ENCODE peak calls at places on chromosome 13, in eight cellular contexts. A is astrocyte of the spinal cord, F is HFF-Myc, Z is mucosa of descending colon, M is progenitor cell of endocrine pancreas, D is body of pancreas, O is left ventricle myocardium inferior, Q is choroid plexus epithelial cell. E is an unnamed sample.

GRCh38 chr13:25352230-25352629 is 19.5 kb upstream of the ATP8A2 start:
- DNase-seq in A (no peak), F (no peak), Z (no peak), M (no peak), D (no peak), O (no peak), Q (no peak), E (no peak)

GRCh38 chr13:77022341-77022740 is 4.6 kb downstream of the FBXL3 start:
- DNase-seq in A (peak), F (no peak), Z (no peak), M (no peak), D (no peak), O (no peak), Q (peak), E (no peak)

GRCh38 chr13:38783992-38784875 is 97.4 kb downstream of the FREM2 start:
- DNase-seq in A (no peak), F (no peak), Z (no peak), M (no peak), D (peak), O (no peak), Q (no peak), E (no peak)

GRCh38 chr13:51357928-51358595 is 18.6 kb downstream of the SERPINE3 start:
- DNase-seq in A (no peak), F (no peak), Z (no peak), M (no peak), D (no peak), O (no peak), Q (no peak), E (no peak)

GRCh38 chr13:40764587-40765403 is 6.2 kb downstream of the MRPS31 start:
- DNase-seq in A (peak), F (no peak), Z (no peak), M (no peak), D (peak), O (no peak), Q (peak), E (no peak)

GRCh38 chr13:66348745-66349720 is 881.1 kb downstream of the PCDH9 start:
- DNase-seq in A (no peak), F (no peak), Z (no peak), M (no peak), D (peak), O (peak), Q (peak), E (no peak)

GRCh38 chr13:57865600-57866294 is 234.2 kb downstream of the PCDH17 start:
- DNase-seq in A (no peak), F (no peak), Z (no peak), M (no peak), D (no peak), O (no peak), Q (no peak), E (no peak)

GRCh38 chr13:98813993-98814392 is 61.5 kb upstream of the SLC15A1 start:
- DNase-seq in A (no peak), F (no peak), Z (no peak), M (no peak), D (no peak), O (no peak), Q (no peak), E (no peak)

GRCh38 chr13:68078874-68079273 is 848.7 kb upstream of the PCDH9 start:
- DNase-seq in A (no peak), F (no peak), Z (no peak), M (no peak), D (no peak), O (no peak), Q (no peak), E (no peak)

GRCh38 chr13:51674276-51674675 is 90.0 kb downstream of the WDFY2 start:
- DNase-seq in A (no peak), F (no peak), Z (no peak), M (peak), D (peak), O (no peak), Q (no peak), E (no peak)

GRCh38 chr13:48199404-48199991 is 33.5 kb upstream of the ITM2B start:
- DNase-seq in A (no peak), F (no peak), Z (no peak), M (no peak), D (no peak), O (no peak), Q (no peak), E (no peak)

GRCh38 chr13:33110713-33111413 is 94.6 kb downstream of the KL start:
- DNase-seq in A (peak), F (no peak), Z (no peak), M (no peak), D (no peak), O (peak), Q (peak), E (no peak)

GRCh38 chr13:79525458-79525857 is 44.5 kb downstream of the NDFIP2 start:
- DNase-seq in A (no peak), F (no peak), Z (no peak), M (no peak), D (no peak), O (no peak), Q (no peak), E (no peak)

GRCh38 chr13:98299954-98300350 is 122.9 kb upstream of the RNF113B start:
- DNase-seq in A (no peak), F (no peak), Z (no peak), M (no peak), D (no peak), O (no peak), Q (no peak), E (no peak)

GRCh38 chr13:27280009-27280646 is 9.5 kb downstream of the RASL11A start:
- DNase-seq in A (peak), F (no peak), Z (no peak), M (no peak), D (no peak), O (no peak), Q (peak), E (no peak)

GRCh38 chr13:41159174-41159573 is 26.6 kb upstream of the KBTBD6 start:
- DNase-seq in A (no peak), F (no peak), Z (no peak), M (no peak), D (no peak), O (no peak), Q (no peak), E (no peak)

GRCh38 chr13:54599413-54599812 is 1570.8 kb downstream of the OLFM4 start:
- DNase-seq in A (no peak), F (no peak), Z (no peak), M (no peak), D (no peak), O (no peak), Q (no peak), E (no peak)

GRCh38 chr13:80753951-80754350 is 413.0 kb upstream of the SPRY2 start:
- DNase-seq in A (no peak), F (no peak), Z (no peak), M (no peak), D (no peak), O (no peak), Q (peak), E (no peak)

GRCh38 chr13:50529154-50529882 is 314.2 kb downstream of the DLEU7 start:
- DNase-seq in A (peak), F (no peak), Z (peak), M (no peak), D (peak), O (peak), Q (peak), E (no peak)

GRCh38 chr13:105389373-105389772 is 1146.1 kb downstream of the EFNB2 start:
- DNase-seq in A (no peak), F (no peak), Z (no peak), M (no peak), D (no peak), O (no peak), Q (no peak), E (no peak)

GRCh38 chr13:95573226-95573625 is 20.7 kb downstream of the CLDN10 start:
- DNase-seq in A (peak), F (no peak), Z (no peak), M (no peak), D (no peak), O (no peak), Q (peak), E (no peak)

GRCh38 chr13:42048625-42049453 is at the start of gene DGKH:
- DNase-seq in A (peak), F (no peak), Z (peak), M (peak), D (peak), O (peak), Q (peak), E (peak)

GRCh38 chr13:102877285-102877684 is 31.5 kb downstream of the ERCC5 start:
- DNase-seq in A (peak), F (no peak), Z (no peak), M (no peak), D (no peak), O (no peak), Q (peak), E (no peak)

GRCh38 chr13:34356686-34357434 is 538.9 kb downstream of the RFC3 start:
- DNase-seq in A (no peak), F (no peak), Z (no peak), M (no peak), D (no peak), O (no peak), Q (no peak), E (no peak)

GRCh38 chr13:76683854-76684253 is 202.4 kb downstream of the KCTD12 start:
- DNase-seq in A (peak), F (no peak), Z (no peak), M (no peak), D (no peak), O (no peak), Q (peak), E (no peak)

GRCh38 chr13:98083507-98083906 is 59.4 kb upstream of the FARP1 start:
- DNase-seq in A (peak), F (peak), Z (no peak), M (no peak), D (no peak), O (no peak), Q (peak), E (no peak)

GRCh38 chr13:44007451-44007850 is 127.7 kb downstream of the LACC1 start:
- DNase-seq in A (no peak), F (no peak), Z (no peak), M (no peak), D (no peak), O (no peak), Q (no peak), E (no peak)

GRCh38 chr13:93227280-93227905 is 786 bp downstream of the GPC6 start:
- DNase-seq in A (peak), F (no peak), Z (no peak), M (peak), D (no peak), O (no peak), Q (peak), E (peak)

GRCh38 chr13:32650705-32651311 is 64.6 kb downstream of the PDS5B start:
- DNase-seq in A (peak), F (peak), Z (no peak), M (no peak), D (peak), O (no peak), Q (peak), E (no peak)

GRCh38 chr13:92297971-92298942 is 899.8 kb downstream of the GPC5 start:
- DNase-seq in A (no peak), F (no peak), Z (no peak), M (no peak), D (no peak), O (no peak), Q (no peak), E (no peak)

GRCh38 chr13:73303858-73304257 is 245.1 kb downstream of the KLF5 start:
- DNase-seq in A (peak), F (no peak), Z (no peak), M (no peak), D (no peak), O (no peak), Q (peak), E (no peak)

GRCh38 chr13:65064967-65065366 is 2165.2 kb downstream of the PCDH9 start:
- DNase-seq in A (no peak), F (no peak), Z (no peak), M (no peak), D (no peak), O (no peak), Q (no peak), E (no peak)

GRCh38 chr13:50326746-50327145 is 311.5 kb downstream of the KCNRG start:
- DNase-seq in A (peak), F (no peak), Z (no peak), M (no peak), D (no peak), O (no peak), Q (no peak), E (no peak)

GRCh38 chr13:51825681-51826254 is 19.2 kb downstream of the TMEM272 start:
- DNase-seq in A (no peak), F (no peak), Z (no peak), M (no peak), D (no peak), O (no peak), Q (no peak), E (no peak)

GRCh38 chr13:111604087-111604486 is 283.6 kb downstream of the TEX29 start:
- DNase-seq in A (no peak), F (no peak), Z (no peak), M (no peak), D (no peak), O (no peak), Q (no peak), E (no peak)
- TF ChIP-seq CTCF in A (no peak), F (no peak), Z (no peak), M (no peak), D (no peak), O (no peak), Q (no peak), E (peak)

DNA sequence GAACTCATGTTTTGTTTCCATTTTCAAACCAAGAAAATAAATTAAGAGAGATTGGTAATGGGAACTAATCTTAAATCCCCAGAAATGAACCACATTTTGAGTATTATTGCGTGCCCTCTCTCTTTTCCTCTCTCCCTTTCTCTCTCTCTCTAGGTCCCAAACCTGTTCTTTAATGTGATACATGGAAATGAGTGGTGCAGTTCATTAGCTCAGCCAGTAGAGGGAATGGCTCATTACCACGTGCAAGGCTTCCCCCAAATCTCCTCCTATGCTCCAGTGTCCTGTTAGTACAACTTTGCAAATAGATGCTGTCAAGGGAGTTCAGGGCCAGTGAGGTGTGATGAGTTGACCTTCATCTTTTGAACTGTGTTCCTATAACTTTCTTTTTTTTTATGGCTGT is 178.4 kb downstream of the FGF9 start:
- DNase-seq in A (no peak), F (no peak), Z (no peak), M (no peak), D (peak), O (no peak), Q (peak), E (no peak)
- TF ChIP-seq CTCF in A (no peak), F (no peak), Z (no peak), M (peak), D (peak), O (peak), Q (peak), E (peak)

GRCh38 chr13:100875392-100876043 is 200.9 kb upstream of the TMTC4 start:
- DNase-seq in A (peak), F (peak), Z (no peak), M (no peak), D (no peak), O (no peak), Q (peak), E (no peak)
- TF ChIP-seq CTCF in A (no peak), F (no peak), Z (no peak), M (no peak), D (no peak), O (no peak), Q (no peak), E (no peak)

DNA sequence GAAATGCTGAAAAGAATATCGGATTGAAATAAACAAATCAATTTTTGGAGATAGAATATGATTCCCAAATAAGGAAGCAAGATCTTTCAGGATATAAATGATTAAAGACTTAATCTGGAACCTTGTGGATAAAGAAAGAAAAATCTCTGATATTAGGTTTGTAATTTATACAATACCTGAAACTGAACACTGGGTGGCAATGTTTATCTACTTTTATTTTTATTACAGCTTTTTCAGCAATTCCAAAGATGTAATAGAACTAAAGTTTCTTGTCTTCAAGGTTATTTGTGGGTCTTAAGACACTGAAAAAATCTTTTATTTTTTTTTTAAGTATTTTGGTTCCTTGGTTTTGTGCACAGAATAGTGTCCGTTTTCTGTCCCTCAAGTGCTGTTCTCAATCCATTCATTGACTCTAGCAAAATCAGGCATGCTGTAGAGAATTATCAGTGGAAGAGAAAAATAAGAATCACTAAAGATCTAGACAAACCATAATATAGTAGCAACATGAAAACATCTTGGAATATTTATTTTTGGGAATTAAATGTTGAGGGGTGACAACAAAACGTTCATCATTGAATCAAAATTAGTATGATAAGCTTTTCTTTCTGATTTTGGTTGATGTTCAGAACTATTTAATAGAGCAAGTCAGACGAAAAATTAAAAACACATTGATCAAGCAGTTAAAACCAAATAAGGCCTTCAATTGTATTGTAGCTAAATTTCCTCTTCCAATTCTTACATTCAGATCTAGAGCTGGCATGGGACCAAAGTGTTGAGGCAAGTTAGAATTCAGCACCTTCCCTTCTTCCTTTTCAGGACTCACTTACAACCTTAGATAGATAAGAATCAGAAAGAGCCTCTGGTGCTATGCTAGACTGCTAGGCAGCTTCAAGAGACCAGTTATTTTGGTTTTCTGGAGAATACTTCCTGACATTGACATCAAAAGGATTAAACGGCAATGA is 704.4 kb upstream of the PCDH20 start:
- DNase-seq in A (peak), F (no peak), Z (no peak), M (no peak), D (no peak), O (no peak), Q (peak), E (no peak)
- TF ChIP-seq CTCF in A (peak), F (no peak), Z (no peak), M (peak), D (peak), O (peak), Q (peak), E (peak)

GRCh38 chr13:109427695-109428094 is 358.7 kb downstream of the IRS2 start:
- DNase-seq in A (no peak), F (no peak), Z (no peak), M (no peak), D (no peak), O (no peak), Q (no peak), E (no peak)
- TF ChIP-seq CTCF in A (no peak), F (no peak), Z (no peak), M (peak), D (no peak), O (no peak), Q (no peak), E (no peak)

GRCh38 chr13:23510979-23511735 is 59.1 kb upstream of the TNFRSF19 start:
- DNase-seq in A (peak), F (no peak), Z (no peak), M (no peak), D (no peak), O (no peak), Q (peak), E (no peak)
- TF ChIP-seq CTCF in A (peak), F (peak), Z (no peak), M (peak), D (peak), O (peak), Q (peak), E (peak)

GRCh38 chr13:108223850-108224503 is 5.8 kb downstream of the ABHD13 start:
- DNase-seq in A (no peak), F (no peak), Z (no peak), M (no peak), D (no peak), O (no peak), Q (no peak), E (no peak)
- TF ChIP-seq CTCF in A (no peak), F (no peak), Z (no peak), M (no peak), D (no peak), O (no peak), Q (no peak), E (no peak)

GRCh38 chr13:45238945-45239795 is 38.3 kb upstream of the KCTD4 start:
- DNase-seq in A (peak), F (no peak), Z (no peak), M (no peak), D (no peak), O (no peak), Q (peak), E (no peak)

GRCh38 chr13:45242524-45242923 is 41.7 kb upstream of the KCTD4 start:
- DNase-seq in A (no peak), F (no peak), Z (no peak), M (no peak), D (no peak), O (no peak), Q (no peak), E (no peak)

GRCh38 chr13:45243072-45243471 is 42.2 kb upstream of the KCTD4 start:
- DNase-seq in A (no peak), F (no peak), Z (peak), M (no peak), D (no peak), O (no peak), Q (no peak), E (no peak)

DNA sequence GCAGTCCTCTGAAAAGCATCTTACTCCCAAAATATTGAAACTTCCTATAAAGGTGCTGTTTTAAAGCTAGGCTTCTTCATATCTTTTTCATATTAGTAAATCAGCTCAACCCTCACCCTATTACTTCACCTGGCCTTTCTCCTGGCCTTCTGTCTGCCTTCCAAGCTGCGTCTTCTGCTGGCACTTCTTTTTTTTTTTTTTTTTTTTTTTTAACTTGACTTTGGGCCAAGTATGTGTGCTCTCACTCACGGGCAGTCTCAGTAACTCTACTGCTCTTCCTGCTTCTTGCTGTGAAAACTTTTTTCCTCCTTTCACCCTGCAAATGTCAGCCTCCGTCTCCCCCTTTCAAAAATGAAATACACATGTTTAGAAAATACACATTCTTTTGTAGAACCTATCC is 41.2 kb upstream of the KCTD4 start:
- DNase-seq in A (peak), F (no peak), Z (no peak), M (no peak), D (peak), O (no peak), Q (peak), E (no peak)
- TF ChIP-seq CTCF in A (no peak), F (no peak), Z (no peak), M (no peak), D (no peak), O (no peak), Q (no peak), E (no peak)

GRCh38 chr13:20353973-20354372 is 121.9 kb upstream of the GJB6 start:
- DNase-seq in A (peak), F (no peak), Z (no peak), M (no peak), D (no peak), O (no peak), Q (peak), E (no peak)
- TF ChIP-seq CTCF in A (peak), F (no peak), Z (no peak), M (no peak), D (no peak), O (no peak), Q (no peak), E (no peak)

GRCh38 chr13:113245858-113246791 is 36.7 kb downstream of the CUL4A start:
- DNase-seq in A (no peak), F (no peak), Z (no peak), M (no peak), D (no peak), O (no peak), Q (no peak), E (no peak)
- TF ChIP-seq CTCF in A (peak), F (peak), Z (no peak), M (peak), D (no peak), O (peak), Q (peak), E (peak)

E was measured in type B pancreatic cell.